ENCODE peak calls at places on chromosomes 13 and 19, in four cellular contexts. D is stomach, G is cardiac muscle cell, U is hepatocyte. Q is an unnamed sample.
A peak's percentile ranks its signal among the peaks of the same experiment; 100 is the strongest.

GRCh38 chr13:49585220-49586157 is at the start of gene RCBTB1:
- DNase-seq in D (peak; percentile 77), G (peak; percentile 88), U (peak; percentile 89), Q (peak; percentile 67)

GRCh38 chr13:110697842-110698241 is 8.1 kb downstream of the CARS2 start:
- DNase-seq in D (no peak), G (no peak), U (no peak), Q (no peak)

GRCh38 chr19:33690461-33691427 is 69.0 kb downstream of the CHST8 start:
- DNase-seq in D (no peak), G (no peak), U (no peak), Q (no peak)

GRCh38 chr19:5352229-5352763 is 11.7 kb upstream of the PTPRS start:
- DNase-seq in D (no peak), G (no peak), U (no peak), Q (no peak)

GRCh38 chr13:27007166-27007565 is 164.4 kb downstream of the USP12 start:
- DNase-seq in D (no peak), G (no peak), U (no peak), Q (no peak)

GRCh38 chr13:27918041-27918917 is 1.5 kb upstream of the PDX1 start:
- DNase-seq in D (no peak), G (no peak), U (no peak), Q (no peak)

GRCh38 chr13:43195551-43195950 is 172.2 kb downstream of the DNAJC15 start:
- DNase-seq in D (no peak), G (no peak), U (no peak), Q (no peak)

GRCh38 chr13:92843549-92843948 is 383.1 kb upstream of the GPC6 start:
- DNase-seq in D (no peak), G (no peak), U (peak; percentile 10), Q (no peak)

GRCh38 chr13:98285852-98286594 is 109.0 kb upstream of the RNF113B start:
- DNase-seq in D (no peak), G (no peak), U (no peak), Q (no peak)

GRCh38 chr13:109256866-109257760 is 529.3 kb downstream of the IRS2 start:
- DNase-seq in D (no peak), G (peak; percentile 59), U (peak; percentile 80), Q (no peak)

GRCh38 chr19:3683866-3684816 is 16.1 kb downstream of the PIP5K1C start:
- DNase-seq in D (no peak), G (no peak), U (no peak), Q (no peak)

GRCh38 chr19:3682741-3683404 is 17.4 kb downstream of the PIP5K1C start:
- DNase-seq in D (no peak), G (no peak), U (peak; percentile 63), Q (no peak)

GRCh38 chr19:3683405-3683865 is 16.8 kb downstream of the PIP5K1C start:
- DNase-seq in D (no peak), G (no peak), U (peak; percentile 59), Q (peak; percentile 43)

GRCh38 chr19:3687393-3687773 is 12.9 kb downstream of the PIP5K1C start:
- DNase-seq in D (no peak), G (no peak), U (no peak), Q (no peak)

GRCh38 chr19:3684817-3685410 is 15.4 kb downstream of the PIP5K1C start:
- DNase-seq in D (no peak), G (no peak), U (no peak), Q (no peak)
- TF ChIP-seq CTCF in D (no peak), G (no peak), U (no peak), Q (no peak)

DNA sequence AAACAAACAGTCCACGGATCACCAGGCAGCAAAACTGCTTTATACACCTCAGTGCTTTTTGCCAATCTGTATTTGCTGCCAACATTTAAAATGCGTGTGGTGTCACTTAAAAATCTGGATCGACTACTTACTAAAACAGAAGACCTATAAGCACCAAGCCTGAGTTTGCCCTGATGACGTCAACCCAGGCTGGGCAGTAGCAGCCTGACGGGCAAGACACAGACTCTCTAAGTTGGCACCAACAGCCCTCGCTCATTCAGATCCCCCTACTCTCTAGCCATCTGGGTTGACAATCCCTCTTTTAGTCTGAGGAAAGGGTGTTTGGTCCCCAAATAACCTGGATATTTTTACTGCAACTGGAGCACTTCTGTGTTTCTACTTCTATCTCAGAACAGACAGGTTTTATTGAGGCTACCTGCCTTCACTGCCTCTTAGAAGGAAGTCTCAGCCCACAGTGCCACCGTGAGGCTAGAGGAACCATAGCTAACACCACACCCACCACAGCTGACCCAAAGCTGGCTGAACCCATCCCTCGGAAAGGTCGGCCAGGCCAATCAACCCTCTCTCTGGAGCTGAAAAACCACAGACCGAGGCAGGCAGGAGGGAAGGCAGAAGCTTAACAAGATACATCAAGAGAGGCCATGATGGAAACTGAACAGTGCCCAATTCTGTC is 6.9 kb downstream of the SUGP2 start:
- DNase-seq in D (no peak), G (peak; percentile 21), U (peak; percentile 38), Q (no peak)
- TF ChIP-seq CTCF in D (no peak), G (no peak), U (peak; percentile 26), Q (no peak)

DNA sequence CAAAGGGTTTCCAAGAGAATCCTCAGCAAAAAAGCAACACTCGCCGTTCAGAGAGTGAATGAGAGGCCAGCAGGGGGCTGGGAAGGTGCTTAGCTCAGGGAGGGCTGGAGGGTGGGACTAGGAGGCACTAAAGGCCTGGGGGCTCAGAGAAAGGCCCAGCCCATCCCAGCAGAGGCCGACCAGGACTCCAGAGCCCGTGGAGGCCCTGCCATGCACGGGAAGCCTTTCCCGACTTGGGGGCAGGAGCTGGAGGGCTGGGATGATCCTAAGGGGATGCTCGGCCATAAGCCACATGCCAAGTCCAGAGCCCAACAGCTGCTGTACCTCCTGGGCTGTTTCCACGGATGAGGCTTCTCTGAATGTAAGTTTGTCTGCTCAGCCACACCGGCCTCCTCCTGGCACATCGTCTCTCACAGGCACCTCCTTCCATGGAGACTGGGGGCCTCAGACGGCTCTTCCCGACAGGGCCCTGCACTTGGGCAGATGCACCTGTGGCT is 19.5 kb downstream of the RASA3 start:
- DNase-seq in D (no peak), G (no peak), U (no peak), Q (no peak)
- TF ChIP-seq CTCF in D (no peak), G (no peak), U (no peak), Q (peak; percentile 13)

GRCh38 chr19:49539192-49539952 is 11.6 kb downstream of the RCN3 start:
- DNase-seq in D (no peak), G (no peak), U (no peak), Q (no peak)
- TF ChIP-seq CTCF in D (no peak), G (no peak), U (no peak), Q (no peak)

GRCh38 chr13:31236211-31236786 is 36.5 kb downstream of the B3GLCT start:
- DNase-seq in D (no peak), G (peak; percentile 40), U (peak; percentile 72), Q (no peak)

GRCh38 chr13:31234729-31235128 is 35.0 kb downstream of the B3GLCT start:
- DNase-seq in D (no peak), G (no peak), U (no peak), Q (no peak)
- TF ChIP-seq CTCF in D (no peak), G (peak; percentile 41), U (peak; percentile 8), Q (peak; percentile 44)

GRCh38 chr13:20128459-20128927 is 32.4 kb downstream of the GJA3 start:
- DNase-seq in D (peak; percentile 48), G (peak; percentile 39), U (peak; percentile 54), Q (no peak)
- TF ChIP-seq CTCF in D (peak; percentile 18), G (peak; percentile 27), U (peak; percentile 48), Q (no peak)

DNA sequence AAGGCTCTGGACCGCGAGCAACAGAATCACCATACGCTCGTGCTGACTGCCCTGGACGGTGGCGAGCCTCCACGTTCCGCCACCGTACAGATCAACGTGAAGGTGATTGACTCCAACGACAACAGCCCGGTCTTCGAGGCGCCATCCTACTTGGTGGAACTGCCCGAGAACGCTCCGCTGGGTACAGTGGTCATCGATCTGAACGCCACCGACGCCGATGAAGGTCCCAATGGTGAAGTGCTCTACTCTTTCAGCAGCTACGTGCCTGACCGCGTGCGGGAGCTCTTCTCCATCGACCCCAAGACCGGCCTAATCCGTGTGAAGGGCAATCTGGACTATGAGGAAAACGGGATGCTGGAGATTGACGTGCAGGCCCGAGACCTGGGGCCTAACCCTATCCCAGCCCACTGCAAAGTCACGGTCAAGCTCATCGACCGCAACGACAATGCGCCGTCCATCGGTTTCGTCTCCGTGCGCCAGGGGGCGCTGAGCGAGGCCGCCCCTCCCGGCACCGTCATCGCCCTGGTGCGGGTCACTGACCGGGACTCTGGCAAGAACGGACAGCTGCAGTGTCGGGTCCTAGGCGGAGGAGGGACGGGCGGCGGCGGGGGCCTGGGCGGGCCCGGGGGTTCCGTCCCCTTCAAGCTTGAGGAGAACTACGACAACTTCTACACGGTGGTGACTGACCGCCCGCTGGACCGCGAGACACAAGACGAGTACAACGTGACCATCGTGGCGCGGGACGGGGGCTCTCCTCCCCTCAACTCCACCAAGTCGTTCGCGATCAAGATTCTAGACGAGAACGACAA is 1.8 kb downstream of the PCDH17 start:
- DNase-seq in D (peak; percentile 26), G (peak; percentile 52), U (peak; percentile 60), Q (peak; percentile 80)
- TF ChIP-seq CTCF in D (peak; percentile 15), G (peak; percentile 29), U (peak; percentile 67), Q (peak; percentile 83)

GRCh38 chr13:51799261-51799660 is 4.7 kb downstream of the DHRS12 start:
- DNase-seq in D (no peak), G (no peak), U (no peak), Q (no peak)

GRCh38 chr13:51800456-51800855 is 3.5 kb downstream of the DHRS12 start:
- DNase-seq in D (no peak), G (no peak), U (no peak), Q (no peak)

GRCh38 chr13:51795419-51795818 is 8.5 kb downstream of the DHRS12 start:
- DNase-seq in D (no peak), G (no peak), U (no peak), Q (no peak)

GRCh38 chr13:51794959-51795358 is 9.0 kb downstream of the DHRS12 start:
- DNase-seq in D (no peak), G (no peak), U (no peak), Q (no peak)

GRCh38 chr13:51797664-51798488 is 6.1 kb downstream of the DHRS12 start:
- DNase-seq in D (peak; percentile 74), G (peak; percentile 64), U (peak; percentile 85), Q (peak; percentile 38)
- TF ChIP-seq CTCF in D (peak; percentile 27), G (peak; percentile 37), U (peak; percentile 72), Q (peak; percentile 28)